ENCODE peak calls at places on chromosomes 3 and 15, in five cellular contexts. One of them, this sample, is unnamed.

GRCh38 chr3:87624860-87625259 is 348.5 kb upstream of the POU1F1 start:
- DNase-seq in Panc1: no peak
- DNase-seq in fibroblast of pulmonary artery: no peak
- DNase-seq in brain microvascular endothelial cell: no peak
- DNase-seq in GM23248: no peak
- DNase-seq in this sample: no peak

GRCh38 chr3:13353936-13354542 is 66.1 kb downstream of the NUP210 start:
- DNase-seq in GM23248: peak
- DNase-seq in brain microvascular endothelial cell: peak
- DNase-seq in Panc1: no peak
- DNase-seq in fibroblast of pulmonary artery: no peak
- DNase-seq in this sample: no peak

GRCh38 chr3:106213954-106214353 is 345.1 kb upstream of the CBLB start:
- DNase-seq in brain microvascular endothelial cell: no peak
- DNase-seq in fibroblast of pulmonary artery: no peak
- DNase-seq in Panc1: no peak
- DNase-seq in GM23248: no peak
- DNase-seq in this sample: no peak

GRCh38 chr3:48086736-48087470 is 70.7 kb upstream of the MAP4 start:
- DNase-seq in brain microvascular endothelial cell: peak
- DNase-seq in GM23248: peak
- DNase-seq in fibroblast of pulmonary artery: peak
- DNase-seq in Panc1: peak
- DNase-seq in this sample: no peak

GRCh38 chr3:152254031-152254430 is 14.7 kb upstream of the MBNL1 start:
- DNase-seq in fibroblast of pulmonary artery: no peak
- DNase-seq in brain microvascular endothelial cell: no peak
- DNase-seq in GM23248: no peak
- DNase-seq in Panc1: no peak
- DNase-seq in this sample: no peak

GRCh38 chr3:21330293-21330692 is 420.7 kb downstream of the ZNF385D start:
- DNase-seq in fibroblast of pulmonary artery: no peak
- DNase-seq in Panc1: no peak
- DNase-seq in brain microvascular endothelial cell: no peak
- DNase-seq in GM23248: no peak
- DNase-seq in this sample: no peak

GRCh38 chr15:62495670-62496328 is 330.7 kb upstream of the C2CD4B start:
- DNase-seq in Panc1: no peak
- DNase-seq in brain microvascular endothelial cell: peak
- DNase-seq in fibroblast of pulmonary artery: peak
- DNase-seq in GM23248: peak
- DNase-seq in this sample: no peak

GRCh38 chr15:45150997-45151396 is 21.2 kb downstream of the DUOX1 start:
- DNase-seq in GM23248: no peak
- DNase-seq in fibroblast of pulmonary artery: no peak
- DNase-seq in brain microvascular endothelial cell: no peak
- DNase-seq in Panc1: no peak
- DNase-seq in this sample: no peak

GRCh38 chr15:88513195-88513594 is 33.3 kb downstream of the DET1 start:
- DNase-seq in Panc1: no peak
- DNase-seq in brain microvascular endothelial cell: no peak
- DNase-seq in GM23248: peak
- DNase-seq in fibroblast of pulmonary artery: no peak
- DNase-seq in this sample: no peak

GRCh38 chr3:98564282-98565005 is 29.0 kb downstream of the CPOX start:
- DNase-seq in GM23248: no peak
- DNase-seq in fibroblast of pulmonary artery: no peak
- DNase-seq in brain microvascular endothelial cell: no peak
- DNase-seq in Panc1: no peak
- DNase-seq in this sample: peak

GRCh38 chr3:90007786-90008499 is 900.5 kb downstream of the EPHA3 start:
- DNase-seq in brain microvascular endothelial cell: no peak
- DNase-seq in Panc1: no peak
- DNase-seq in fibroblast of pulmonary artery: peak
- DNase-seq in GM23248: no peak
- DNase-seq in this sample: no peak

DNA sequence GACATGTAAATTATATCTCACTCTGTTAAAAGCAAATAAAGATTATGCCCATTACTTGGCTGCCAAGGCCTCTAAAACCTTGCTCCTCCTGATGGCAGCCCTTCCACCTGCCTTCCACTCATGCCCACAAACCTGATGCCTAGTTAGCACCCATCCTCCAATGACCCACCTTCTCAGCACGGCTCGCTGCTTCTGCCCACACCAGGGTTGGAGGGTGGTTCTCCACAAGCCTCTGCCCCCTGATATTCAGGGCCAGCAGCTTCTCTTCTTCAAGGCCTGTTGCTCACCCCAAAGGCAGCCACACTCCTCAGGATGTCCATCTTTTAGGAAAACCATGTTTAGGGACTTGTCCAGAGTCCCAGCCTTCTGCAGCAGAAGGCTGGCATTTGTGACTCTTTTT is 263.4 kb upstream of the TLE3 start:
- DNase-seq in Panc1: no peak
- DNase-seq in brain microvascular endothelial cell: no peak
- DNase-seq in GM23248: no peak
- DNase-seq in fibroblast of pulmonary artery: no peak
- DNase-seq in this sample: no peak
- H3K4me3 ChIP-seq in Panc1: no peak
- H3K4me3 ChIP-seq in brain microvascular endothelial cell: no peak
- H3K4me3 ChIP-seq in GM23248: no peak
- H3K4me3 ChIP-seq in fibroblast of pulmonary artery: no peak
- H3K4me3 ChIP-seq in this sample: no peak

GRCh38 chr15:85474700-85475316 is 94.4 kb downstream of the AKAP13 start:
- DNase-seq in Panc1: no peak
- DNase-seq in fibroblast of pulmonary artery: no peak
- DNase-seq in brain microvascular endothelial cell: no peak
- DNase-seq in GM23248: no peak
- DNase-seq in this sample: no peak
- H3K4me3 ChIP-seq in Panc1: no peak
- H3K4me3 ChIP-seq in fibroblast of pulmonary artery: no peak
- H3K4me3 ChIP-seq in brain microvascular endothelial cell: no peak
- H3K4me3 ChIP-seq in GM23248: no peak
- H3K4me3 ChIP-seq in this sample: no peak

GRCh38 chr3:150721285-150722130 is 17.8 kb upstream of the ERICH6 start:
- DNase-seq in Panc1: no peak
- DNase-seq in brain microvascular endothelial cell: peak
- DNase-seq in GM23248: peak
- DNase-seq in fibroblast of pulmonary artery: peak
- DNase-seq in this sample: no peak
- H3K4me3 ChIP-seq in Panc1: no peak
- H3K4me3 ChIP-seq in brain microvascular endothelial cell: no peak
- H3K4me3 ChIP-seq in GM23248: no peak
- H3K4me3 ChIP-seq in fibroblast of pulmonary artery: no peak
- H3K4me3 ChIP-seq in this sample: no peak

DNA sequence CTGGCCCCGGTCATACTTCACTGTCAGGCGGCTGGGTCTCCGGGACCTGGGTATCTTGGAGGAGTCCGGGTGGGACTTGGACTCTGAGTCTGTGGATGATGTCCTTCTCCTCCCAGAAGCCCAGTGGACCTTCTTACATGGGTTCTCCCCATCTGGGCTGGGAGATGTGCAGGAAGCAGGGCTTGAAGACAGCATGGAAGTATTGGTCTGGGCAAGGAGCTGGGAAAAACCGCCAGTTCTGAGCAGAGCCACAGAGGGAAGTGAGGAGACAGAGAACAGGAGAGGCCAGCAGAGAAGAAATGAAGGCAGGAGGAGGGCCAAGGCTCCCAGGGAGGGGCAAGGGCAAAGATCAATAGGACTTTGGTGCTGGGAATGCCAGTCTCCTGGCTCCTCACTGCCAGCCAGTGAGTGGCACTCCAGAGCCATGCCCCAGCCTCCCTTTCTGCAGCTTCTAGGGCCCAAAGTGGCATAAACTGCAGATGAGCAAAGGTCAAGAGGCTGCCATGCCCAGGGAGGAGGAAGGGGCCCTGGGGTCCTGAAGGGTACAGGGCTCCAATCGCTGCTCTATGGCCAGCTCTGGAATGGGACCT is at the start of gene PPP1R14D:
- DNase-seq in fibroblast of pulmonary artery: no peak
- DNase-seq in GM23248: no peak
- DNase-seq in Panc1: no peak
- DNase-seq in brain microvascular endothelial cell: no peak
- DNase-seq in this sample: no peak
- H3K4me3 ChIP-seq in fibroblast of pulmonary artery: no peak
- H3K4me3 ChIP-seq in GM23248: no peak
- H3K4me3 ChIP-seq in Panc1: no peak
- H3K4me3 ChIP-seq in brain microvascular endothelial cell: no peak
- H3K4me3 ChIP-seq in this sample: no peak

GRCh38 chr15:84914351-84914750 is 29.9 kb downstream of the SLC28A1 start:
- DNase-seq in Panc1: no peak
- DNase-seq in GM23248: no peak
- DNase-seq in brain microvascular endothelial cell: no peak
- DNase-seq in fibroblast of pulmonary artery: no peak
- DNase-seq in this sample: no peak

GRCh38 chr15:84909782-84910181 is 25.3 kb downstream of the SLC28A1 start:
- DNase-seq in Panc1: no peak
- DNase-seq in fibroblast of pulmonary artery: no peak
- DNase-seq in brain microvascular endothelial cell: no peak
- DNase-seq in GM23248: no peak
- DNase-seq in this sample: no peak

GRCh38 chr15:84909029-84909428 is 24.6 kb downstream of the SLC28A1 start:
- DNase-seq in Panc1: no peak
- DNase-seq in fibroblast of pulmonary artery: no peak
- DNase-seq in brain microvascular endothelial cell: no peak
- DNase-seq in GM23248: no peak
- DNase-seq in this sample: no peak

GRCh38 chr15:84910928-84911623 is 26.6 kb downstream of the SLC28A1 start:
- DNase-seq in brain microvascular endothelial cell: no peak
- DNase-seq in GM23248: no peak
- DNase-seq in fibroblast of pulmonary artery: no peak
- DNase-seq in Panc1: no peak
- DNase-seq in this sample: no peak

DNA sequence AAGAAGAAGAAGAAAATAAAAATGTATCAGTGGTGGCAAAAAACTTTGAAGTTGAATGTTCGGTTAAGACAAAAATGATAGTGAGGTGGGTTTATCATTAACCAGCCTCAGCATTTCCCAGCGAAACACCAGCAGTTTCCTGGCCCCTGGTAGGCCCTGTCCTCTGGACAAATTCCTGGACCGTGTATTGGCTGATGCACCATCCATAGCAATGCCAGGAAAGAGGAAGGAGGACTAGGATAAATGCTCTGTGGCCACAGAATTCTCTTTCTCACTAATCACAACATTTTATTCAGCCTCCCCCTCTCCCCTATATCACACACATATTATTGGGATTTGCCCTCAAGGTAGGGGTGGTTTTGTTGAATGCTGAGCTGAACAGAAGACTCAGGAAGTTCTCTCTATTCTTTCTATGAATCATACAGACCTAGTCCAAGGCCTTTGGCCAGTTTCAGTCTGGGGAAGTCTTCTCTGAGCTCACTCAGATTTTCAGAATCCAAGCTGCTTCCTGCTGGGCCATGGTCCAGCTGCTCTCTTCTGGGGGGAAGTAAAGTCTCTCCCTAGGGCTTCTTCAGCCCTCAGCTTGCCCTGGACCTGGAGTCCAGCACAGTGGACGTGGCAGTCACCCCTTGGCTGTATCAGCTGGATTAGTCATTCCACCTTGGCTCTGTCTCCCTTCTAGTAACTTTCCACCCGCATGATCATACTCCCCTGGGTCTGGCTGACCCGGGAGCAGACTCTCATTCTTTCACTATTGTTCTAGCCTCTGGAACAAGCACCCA is 27.6 kb downstream of the SLC28A1 start:
- DNase-seq in GM23248: peak
- DNase-seq in Panc1: no peak
- DNase-seq in fibroblast of pulmonary artery: peak
- DNase-seq in brain microvascular endothelial cell: peak
- DNase-seq in this sample: no peak
- H3K4me3 ChIP-seq in GM23248: no peak
- H3K4me3 ChIP-seq in Panc1: no peak
- H3K4me3 ChIP-seq in fibroblast of pulmonary artery: no peak
- H3K4me3 ChIP-seq in brain microvascular endothelial cell: no peak
- H3K4me3 ChIP-seq in this sample: no peak

GRCh38 chr15:64993290-64993689 is 3.6 kb upstream of the SPG21 start:
- DNase-seq in GM23248: no peak
- DNase-seq in Panc1: no peak
- DNase-seq in fibroblast of pulmonary artery: no peak
- DNase-seq in brain microvascular endothelial cell: no peak
- DNase-seq in this sample: no peak
- H3K4me3 ChIP-seq in GM23248: no peak
- H3K4me3 ChIP-seq in Panc1: no peak
- H3K4me3 ChIP-seq in fibroblast of pulmonary artery: no peak
- H3K4me3 ChIP-seq in brain microvascular endothelial cell: no peak
- H3K4me3 ChIP-seq in this sample: no peak

DNA sequence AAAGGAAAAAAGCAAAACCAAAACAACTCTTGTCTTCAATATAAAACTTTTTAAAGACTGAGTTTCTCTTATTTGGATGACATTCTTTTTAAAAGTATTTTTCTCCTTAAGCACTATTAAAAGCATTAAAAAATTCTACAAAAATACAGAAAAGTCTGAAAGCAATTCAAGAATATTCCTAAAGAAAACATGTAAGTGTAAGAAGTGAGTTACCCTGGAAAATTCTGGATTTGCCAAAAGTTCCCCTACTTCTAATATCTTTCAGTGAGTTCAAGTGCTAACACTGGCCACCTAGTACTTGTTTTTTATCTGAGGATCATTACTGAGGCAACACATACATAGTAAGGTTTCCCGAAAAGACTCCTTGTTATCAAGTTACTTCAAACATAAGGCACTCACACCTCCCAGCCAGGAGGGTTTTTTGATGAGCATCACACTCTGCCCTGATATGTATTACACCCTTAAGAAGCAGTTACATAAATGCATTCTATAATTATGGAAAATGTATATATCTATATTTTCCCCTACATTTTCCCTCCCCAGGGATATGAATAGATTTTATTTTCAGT is 158.4 kb downstream of the TIGIT start:
- DNase-seq in Panc1: no peak
- DNase-seq in GM23248: no peak
- DNase-seq in fibroblast of pulmonary artery: no peak
- DNase-seq in brain microvascular endothelial cell: no peak
- DNase-seq in this sample: no peak
- H3K4me3 ChIP-seq in Panc1: no peak
- H3K4me3 ChIP-seq in GM23248: peak
- H3K4me3 ChIP-seq in fibroblast of pulmonary artery: no peak
- H3K4me3 ChIP-seq in brain microvascular endothelial cell: no peak
- H3K4me3 ChIP-seq in this sample: no peak

GRCh38 chr3:69869021-69869420 is 129.8 kb downstream of the MITF start:
- DNase-seq in GM23248: no peak
- DNase-seq in brain microvascular endothelial cell: no peak
- DNase-seq in fibroblast of pulmonary artery: no peak
- DNase-seq in Panc1: no peak
- DNase-seq in this sample: no peak

GRCh38 chr3:69871256-69871655 is 128.3 kb upstream of the SAMMSON start:
- DNase-seq in GM23248: no peak
- DNase-seq in brain microvascular endothelial cell: no peak
- DNase-seq in Panc1: no peak
- DNase-seq in fibroblast of pulmonary artery: no peak
- DNase-seq in this sample: no peak

GRCh38 chr3:69869643-69870042 is 129.9 kb upstream of the SAMMSON start:
- DNase-seq in GM23248: peak
- DNase-seq in fibroblast of pulmonary artery: peak
- DNase-seq in brain microvascular endothelial cell: peak
- DNase-seq in Panc1: no peak
- DNase-seq in this sample: no peak

GRCh38 chr3:69871868-69872267 is 127.7 kb upstream of the SAMMSON start:
- DNase-seq in brain microvascular endothelial cell: no peak
- DNase-seq in Panc1: no peak
- DNase-seq in fibroblast of pulmonary artery: no peak
- DNase-seq in GM23248: no peak
- DNase-seq in this sample: no peak

GRCh38 chr3:69872783-69873378 is 126.7 kb upstream of the SAMMSON start:
- DNase-seq in fibroblast of pulmonary artery: peak
- DNase-seq in brain microvascular endothelial cell: no peak
- DNase-seq in Panc1: no peak
- DNase-seq in GM23248: peak
- DNase-seq in this sample: no peak
- H3K4me3 ChIP-seq in fibroblast of pulmonary artery: no peak
- H3K4me3 ChIP-seq in brain microvascular endothelial cell: no peak
- H3K4me3 ChIP-seq in Panc1: no peak
- H3K4me3 ChIP-seq in GM23248: no peak
- H3K4me3 ChIP-seq in this sample: no peak

This sample was measured in CD8-positive, alpha-beta T cell.